ENCODE peak calls at places on chromosomes 16 and 17, in ten cellular contexts. S is glutamatergic neuron; V is stomach; Y is choroid plexus epithelial cell; Q is HFFc6; C is fibroblast of the aortic adventitia; T is GM13976; Z is CD4-positive, alpha-beta T cell; O is mucosa of descending colon; N is omental fat pad. W is an unnamed sample.
A peak's percentile ranks its signal among the peaks of the same experiment; 100 is the strongest.

GRCh38 chr16:19235886-19236285 is 49.6 kb upstream of the CLEC19A start:
- DNase-seq in C (no peak), Y (no peak), T (no peak), Z (no peak), O (no peak), S (no peak), V (no peak), Q (no peak), N (no peak), W (no peak)

GRCh38 chr16:8683640-8684039 is 9.2 kb downstream of the ABAT start:
- DNase-seq in Y (no peak), N (no peak), T (no peak), V (no peak), O (no peak), S (no peak), Z (no peak), C (no peak), Q (no peak), W (no peak)

GRCh38 chr17:2405247-2405926 is 4.5 kb upstream of the MNT start:
- DNase-seq in C (peak; percentile 91), O (no peak), V (peak; percentile 26), S (no peak), Q (peak; percentile 88), Y (peak; percentile 94), T (no peak), N (no peak), Z (no peak), W (no peak)

GRCh38 chr17:58172369-58173071 is 5.7 kb downstream of the OR4D2 start:
- DNase-seq in C (peak; percentile 9), Z (peak; percentile 53), Y (peak; percentile 62), Q (no peak), V (no peak), O (no peak), T (peak; percentile 54), N (no peak), S (no peak), W (no peak)

GRCh38 chr16:31439519-31439918 is 3.1 kb downstream of the ZNF843 start:
- DNase-seq in N (no peak), Y (no peak), Z (no peak), T (no peak), C (no peak), Q (no peak), O (no peak), V (no peak), S (no peak), W (no peak)

GRCh38 chr16:23520500-23520899 is 10.2 kb upstream of the GGA2 start:
- DNase-seq in V (no peak), Z (no peak), Q (no peak), Y (no peak), S (no peak), C (no peak), O (no peak), T (no peak), N (no peak), W (no peak)

GRCh38 chr17:47742319-47743181 is 9.5 kb downstream of the TBX21 start:
- DNase-seq in C (no peak), O (no peak), N (no peak), V (no peak), T (peak; percentile 72), Q (no peak), Z (peak; percentile 43), S (peak; percentile 77), Y (no peak), W (no peak)

GRCh38 chr17:39404542-39405378 is 3.3 kb upstream of the FBXL20 start:
- DNase-seq in N (no peak), Q (peak; percentile 84), O (no peak), Z (no peak), T (no peak), Y (peak; percentile 85), V (no peak), S (no peak), C (peak; percentile 82), W (no peak)

GRCh38 chr16:25033852-25034251 is 18.7 kb upstream of the ARHGAP17 start:
- DNase-seq in Q (peak; percentile 51), Y (peak; percentile 87), T (no peak), N (no peak), V (no peak), Z (no peak), S (no peak), C (peak; percentile 71), O (no peak), W (no peak)

GRCh38 chr16:87602821-87603683 is 744 bp downstream of the JPH3 start:
- DNase-seq in Y (no peak), C (no peak), V (no peak), N (no peak), Q (no peak), Z (no peak), S (peak; percentile 60), O (no peak), T (no peak), W (no peak)

GRCh38 chr17:4679652-4680051 is 24.3 kb downstream of the PELP1 start:
- DNase-seq in N (no peak), Y (peak; percentile 56), Z (no peak), O (no peak), V (no peak), S (no peak), T (no peak), Q (peak; percentile 80), C (peak; percentile 50), W (no peak)

GRCh38 chr17:64148699-64149098 is 18.8 kb upstream of the ERN1 start:
- DNase-seq in Q (peak; percentile 12), N (no peak), Y (no peak), Z (no peak), S (no peak), V (peak; percentile 41), O (no peak), C (no peak), T (no peak), W (no peak)

GRCh38 chr16:30658731-30659506 is 688 bp downstream of the FBRS start:
- DNase-seq in N (peak; percentile 82), Y (peak; percentile 98), O (peak; percentile 86), S (peak; percentile 81), Q (peak; percentile 94), Z (no peak), T (peak; percentile 87), C (peak; percentile 98), V (peak; percentile 73), W (peak; percentile 71)

GRCh38 chr17:31008374-31009035 is 37.7 kb downstream of the RNF135 start:
- DNase-seq in O (peak; percentile 81), Y (peak; percentile 68), T (peak; percentile 78), C (peak; percentile 66), Z (peak; percentile 46), S (peak; percentile 62), Q (peak; percentile 46), N (no peak), V (peak; percentile 65), W (peak; percentile 53)

GRCh38 chr16:90072442-90073105 is 4.6 kb downstream of the PRDM7 start:
- DNase-seq in O (no peak), T (no peak), V (no peak), C (peak; percentile 57), Z (no peak), S (no peak), Y (peak; percentile 39), N (no peak), Q (no peak), W (no peak)

GRCh38 chr17:7251330-7252175 is at the start of gene CTDNEP1:
- DNase-seq in Z (peak; percentile 99), C (peak; percentile 100), T (peak; percentile 80), V (peak; percentile 98), N (peak; percentile 96), Y (peak; percentile 100), S (peak; percentile 80), O (peak; percentile 98), Q (peak; percentile 100), W (peak; percentile 98)

GRCh38 chr17:76585649-76586593 is at the start of gene ST6GALNAC2:
- DNase-seq in T (peak; percentile 61), N (no peak), Q (peak; percentile 17), V (peak; percentile 84), O (peak; percentile 86), S (peak; percentile 49), Z (peak; percentile 14), C (no peak), Y (no peak), W (peak; percentile 23)
- TF ChIP-seq CTCF in T (peak; percentile 41), N (no peak), Q (peak; percentile 43), V (peak; percentile 55), O (no peak), S (no peak), Z (no peak), C (peak; percentile 22), Y (no peak), W (no peak)

GRCh38 chr16:11283820-11284248 is 2.7 kb upstream of the PRM1 start:
- DNase-seq in S (no peak), T (no peak), V (no peak), C (no peak), O (no peak), Z (no peak), Y (peak; percentile 15), Q (no peak), N (no peak), W (no peak)
- TF ChIP-seq CTCF in S (no peak), T (no peak), V (no peak), C (no peak), O (no peak), Z (no peak), Y (no peak), Q (no peak), N (no peak), W (no peak)

GRCh38 chr17:79830303-79830702 is 8.9 kb downstream of the CBX4 start:
- DNase-seq in Z (no peak), C (no peak), Y (no peak), V (no peak), Q (no peak), S (no peak), T (no peak), O (no peak), N (no peak), W (no peak)
- TF ChIP-seq CTCF in Z (no peak), C (no peak), Y (no peak), V (no peak), Q (no peak), S (no peak), T (no peak), O (no peak), N (no peak), W (no peak)

GRCh38 chr17:69058165-69058564 is 2.6 kb downstream of the ABCA9 start:
- DNase-seq in S (no peak), Z (no peak), O (no peak), V (no peak), N (no peak), C (no peak), Q (no peak), Y (no peak), T (no peak), W (no peak)
- TF ChIP-seq CTCF in S (no peak), Z (no peak), O (no peak), V (no peak), N (no peak), C (peak; percentile 2), Q (no peak), Y (peak; percentile 37), T (no peak), W (no peak)

DNA sequence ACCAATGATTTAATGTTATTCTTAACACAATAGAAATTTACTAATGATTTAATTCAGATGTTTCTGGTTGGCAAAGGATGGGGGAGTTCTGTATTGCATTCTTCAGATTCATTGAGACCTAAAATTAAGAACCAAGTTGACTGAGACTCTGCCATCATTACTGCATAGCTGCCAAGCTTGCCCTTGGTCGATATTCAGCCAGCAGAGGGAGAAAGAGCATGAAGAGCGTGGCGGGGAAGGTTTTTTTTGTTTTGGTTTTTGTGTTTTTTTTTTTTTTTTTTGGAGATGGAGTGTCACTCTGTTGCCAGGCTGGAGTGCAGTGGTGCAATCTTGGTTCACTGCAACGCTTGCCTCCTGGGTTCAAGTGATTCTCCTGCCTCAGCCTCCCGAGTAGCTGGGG is 659.4 kb upstream of the EEF2KMT start:
- DNase-seq in Q (no peak), V (no peak), O (no peak), Z (no peak), T (no peak), Y (no peak), S (no peak), C (no peak), N (no peak), W (no peak)
- TF ChIP-seq CTCF in Q (no peak), V (no peak), O (no peak), Z (no peak), T (no peak), Y (no peak), S (no peak), C (no peak), N (no peak), W (no peak)

W was measured in natural killer cell.